ENCODE peak calls at places on chromosomes 13 and 19, in seven cellular contexts. P, V, F, Z, A, J and M are unnamed samples.

GRCh38 chr13:57918913-57919312 is 287.4 kb downstream of the PCDH17 start:
- DNase-seq in V (no peak), F (no peak), P (peak), A (no peak), J (no peak), Z (no peak), M (no peak)

GRCh38 chr19:11642902-11643301 is 45.6 kb downstream of the ZNF627 start:
- DNase-seq in P (no peak), A (no peak), Z (no peak), V (no peak), J (no peak), F (no peak), M (no peak)

GRCh38 chr19:48780684-48781391 is 25.5 kb downstream of the FGF21 start:
- DNase-seq in F (no peak), J (peak), P (no peak), V (peak), Z (peak), A (no peak), M (no peak)

GRCh38 chr13:99083976-99084375 is 106.1 kb upstream of the DOCK9 start:
- DNase-seq in J (no peak), A (no peak), V (no peak), P (no peak), Z (no peak), F (no peak), M (no peak)

GRCh38 chr19:35205733-35206323 is 22.7 kb downstream of the FAM187B start:
- DNase-seq in P (no peak), V (no peak), Z (no peak), J (no peak), F (no peak), A (no peak), M (no peak)

GRCh38 chr19:1072371-1073015 is 5.5 kb downstream of the ARHGAP45 start:
- DNase-seq in Z (no peak), P (no peak), A (no peak), V (no peak), F (no peak), J (no peak), M (no peak)

GRCh38 chr13:44713793-44714469 is 137.8 kb upstream of the TSC22D1 start:
- DNase-seq in F (no peak), V (peak), Z (no peak), J (peak), P (no peak), A (no peak), M (no peak)

GRCh38 chr19:38657633-38658222 is 10.3 kb downstream of the ACTN4 start:
- DNase-seq in F (no peak), P (peak), Z (no peak), V (peak), J (no peak), A (peak), M (no peak)

GRCh38 chr13:24150613-24151012 is 9.9 kb upstream of the SPATA13 start:
- DNase-seq in V (no peak), J (no peak), A (no peak), P (no peak), Z (no peak), F (no peak), M (no peak)

GRCh38 chr13:110233682-110234280 is 73.2 kb downstream of the COL4A1 start:
- DNase-seq in Z (no peak), V (no peak), F (no peak), P (no peak), J (no peak), A (no peak), M (no peak)

GRCh38 chr19:19747357-19748220 is 14.7 kb upstream of the ZNF14 start:
- DNase-seq in Z (peak), P (no peak), V (no peak), J (no peak), F (no peak), A (no peak), M (no peak)

GRCh38 chr19:1264801-1265610 is 4.1 kb upstream of the CIRBP start:
- DNase-seq in J (peak), A (no peak), P (peak), V (peak), F (no peak), Z (peak), M (no peak)

GRCh38 chr19:3691372-3691716 is 8.9 kb downstream of the PIP5K1C start:
- DNase-seq in Z (no peak), F (peak), P (no peak), V (no peak), A (no peak), J (no peak), M (no peak)

GRCh38 chr13:98014766-98015165 is 61.3 kb downstream of the IPO5 start:
- DNase-seq in P (no peak), V (no peak), A (no peak), Z (no peak), J (no peak), F (no peak), M (no peak)

GRCh38 chr19:55173717-55174409 is 6.2 kb downstream of the SYT5 start:
- DNase-seq in P (peak), V (peak), Z (peak), F (peak), A (peak), J (peak), M (no peak)

GRCh38 chr19:6674868-6675305 is 4.9 kb upstream of the TNFSF14 start:
- DNase-seq in P (peak), J (no peak), V (peak), A (no peak), Z (peak), F (no peak), M (peak)

GRCh38 chr13:36332986-36333385 is 13.2 kb downstream of the SPART start:
- DNase-seq in P (no peak), V (no peak), F (no peak), Z (no peak), J (no peak), A (no peak), M (no peak)

GRCh38 chr19:18278521-18279265 is 2.7 kb downstream of the JUND start:
- DNase-seq in A (no peak), Z (no peak), J (no peak), V (peak), F (no peak), P (peak), M (peak)

GRCh38 chr13:44474122-44474910 is 100.7 kb downstream of the SERP2 start:
- DNase-seq in J (peak), V (peak), P (peak), Z (no peak), A (no peak), F (no peak), M (no peak)

GRCh38 chr19:11196406-11197287 is 698 bp downstream of the KANK2 start:
- DNase-seq in Z (peak), A (no peak), F (peak), V (no peak), J (no peak), P (peak), M (no peak)

GRCh38 chr19:49741210-49741844 is 21.8 kb downstream of the TSKS start:
- DNase-seq in F (no peak), V (no peak), A (no peak), J (peak), Z (peak), P (no peak), M (peak)

GRCh38 chr19:47663911-47664771 is 49.1 kb upstream of the EHD2 start:
- DNase-seq in P (no peak), Z (peak), V (peak), J (peak), A (no peak), F (no peak), M (peak)

GRCh38 chr19:55193481-55193880 is 13.4 kb upstream of the SYT5 start:
- DNase-seq in Z (no peak), F (no peak), P (no peak), J (no peak), V (no peak), A (no peak), M (no peak)

GRCh38 chr19:4343056-4343844 is at the start of gene MPND:
- DNase-seq in F (peak), V (peak), Z (peak), A (peak), J (peak), P (peak), M (peak)

GRCh38 chr19:28042516-28042915 is 1170.4 kb downstream of the UQCRFS1 start:
- DNase-seq in F (no peak), A (no peak), Z (no peak), V (no peak), P (no peak), J (no peak), M (no peak)

GRCh38 chr19:6590458-6591319 is at the start of gene CD70:
- DNase-seq in V (peak), J (no peak), Z (peak), A (no peak), P (peak), F (no peak), M (no peak)

GRCh38 chr13:21043898-21044297 is 17.5 kb downstream of the LATS2 start:
- DNase-seq in V (no peak), J (no peak), P (no peak), A (no peak), F (no peak), Z (no peak), M (no peak)

GRCh38 chr13:44309771-44310767 is 63.6 kb upstream of the SERP2 start:
- DNase-seq in P (no peak), Z (no peak), J (no peak), F (no peak), A (no peak), V (peak), M (no peak)

GRCh38 chr13:40063278-40063698 is 407.8 kb downstream of the COG6 start:
- DNase-seq in F (peak), V (no peak), P (no peak), Z (no peak), J (no peak), A (no peak), M (no peak)

GRCh38 chr13:71303144-71303543 is 563.9 kb downstream of the DACH1 start:
- DNase-seq in V (no peak), P (peak), F (no peak), A (no peak), Z (no peak), J (no peak), M (no peak)

GRCh38 chr13:45623516-45624090 is 8.1 kb upstream of the ERICH6B start:
- DNase-seq in P (peak), V (peak), J (peak), Z (peak), A (no peak), F (peak), M (no peak)

GRCh38 chr13:94544922-94545321 is 51.0 kb downstream of the TGDS start:
- DNase-seq in A (no peak), V (no peak), J (no peak), Z (no peak), F (no peak), P (no peak), M (no peak)

GRCh38 chr13:33536639-33537425 is 251.3 kb upstream of the STARD13 start:
- DNase-seq in P (no peak), Z (no peak), V (peak), J (no peak), F (no peak), A (no peak), M (no peak)
- TF ChIP-seq REST in P (no peak), Z (no peak), V (no peak), J (no peak), F (no peak), A (no peak), M (no peak)

GRCh38 chr13:33057019-33057785 is 41.0 kb downstream of the KL start:
- DNase-seq in P (peak), A (no peak), J (peak), V (peak), F (peak), Z (no peak), M (no peak)

GRCh38 chr13:33066329-33066728 is 50.1 kb downstream of the KL start:
- DNase-seq in F (no peak), J (no peak), A (no peak), V (no peak), Z (no peak), P (peak), M (no peak)

GRCh38 chr13:33058816-33059215 is 42.6 kb downstream of the KL start:
- DNase-seq in J (no peak), P (no peak), Z (no peak), A (no peak), F (no peak), V (no peak), M (no peak)

DNA sequence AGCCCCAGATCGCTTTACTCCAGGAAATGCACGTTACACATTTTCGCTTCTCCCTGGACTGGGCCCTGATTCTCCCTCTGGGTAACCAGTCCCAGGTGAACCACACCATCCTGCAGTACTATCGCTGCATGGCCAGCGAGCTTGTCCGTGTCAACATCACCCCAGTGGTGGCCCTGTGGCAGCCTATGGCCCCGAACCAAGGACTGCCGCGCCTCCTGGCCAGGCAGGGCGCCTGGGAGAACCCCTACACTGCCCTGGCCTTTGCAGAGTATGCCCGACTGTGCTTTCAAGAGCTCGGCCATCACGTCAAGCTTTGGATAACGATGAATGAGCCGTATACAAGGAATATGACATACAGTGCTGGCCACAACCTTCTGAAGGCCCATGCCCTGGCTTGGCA is 44.6 kb downstream of the KL start:
- DNase-seq in V (no peak), P (no peak), F (no peak), A (no peak), Z (no peak), J (no peak), M (no peak)
- TF ChIP-seq REST in V (no peak), P (no peak), F (no peak), A (no peak), Z (no peak), J (no peak), M (no peak)

DNA sequence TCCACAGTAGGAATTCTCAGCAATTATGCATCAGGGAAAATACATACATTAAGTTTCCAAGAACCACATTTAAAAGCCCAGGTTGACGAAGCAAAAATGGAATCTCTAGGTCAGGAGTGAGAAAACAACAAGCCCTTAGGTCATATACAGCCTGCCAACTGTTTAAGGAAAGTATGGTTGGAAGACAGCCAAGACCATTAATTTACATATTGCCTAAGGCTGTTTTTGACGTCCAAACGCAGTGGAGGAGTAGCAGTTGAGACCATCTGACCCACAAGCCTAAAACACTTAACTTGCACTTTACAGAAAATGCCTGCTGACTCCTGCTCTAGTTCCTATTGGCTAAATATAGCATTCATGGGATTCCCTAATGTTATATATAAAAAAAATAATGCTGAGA is 299.0 kb downstream of the ITGBL1 start:
- DNase-seq in V (peak), Z (no peak), A (peak), P (peak), F (peak), J (no peak), M (no peak)
- TF ChIP-seq REST in V (no peak), Z (no peak), A (no peak), P (no peak), F (no peak), J (no peak), M (no peak)

GRCh38 chr13:113084094-113084942 is 21.3 kb upstream of the F7 start:
- DNase-seq in Z (no peak), J (no peak), P (peak), V (no peak), A (no peak), F (no peak), M (no peak)
- TF ChIP-seq REST in Z (no peak), J (no peak), P (no peak), V (no peak), A (no peak), F (no peak), M (no peak)

DNA sequence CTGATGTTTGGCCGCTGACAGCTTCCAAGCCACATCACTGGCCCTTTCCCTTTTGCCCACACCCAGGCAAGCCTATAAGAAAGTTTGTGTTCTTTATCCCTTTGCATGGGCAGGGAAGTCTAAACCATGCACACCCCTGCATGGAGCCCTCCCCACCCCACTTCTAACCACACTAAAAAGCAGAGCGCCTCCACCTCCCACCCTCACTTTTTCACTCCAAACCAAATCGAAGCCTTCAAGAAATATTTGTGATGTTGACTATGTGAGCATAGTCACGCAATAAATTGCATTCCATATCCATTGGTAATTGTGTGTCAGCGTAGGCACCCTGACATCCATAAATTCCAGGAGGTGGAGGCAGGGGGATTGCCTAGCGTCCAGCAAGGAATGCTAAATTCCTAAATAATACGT is 104.4 kb upstream of the LSM14A start:
- DNase-seq in V (peak), F (no peak), P (no peak), Z (no peak), J (no peak), A (peak), M (no peak)
- TF ChIP-seq REST in V (no peak), F (no peak), P (no peak), Z (no peak), J (no peak), A (no peak), M (no peak)

DNA sequence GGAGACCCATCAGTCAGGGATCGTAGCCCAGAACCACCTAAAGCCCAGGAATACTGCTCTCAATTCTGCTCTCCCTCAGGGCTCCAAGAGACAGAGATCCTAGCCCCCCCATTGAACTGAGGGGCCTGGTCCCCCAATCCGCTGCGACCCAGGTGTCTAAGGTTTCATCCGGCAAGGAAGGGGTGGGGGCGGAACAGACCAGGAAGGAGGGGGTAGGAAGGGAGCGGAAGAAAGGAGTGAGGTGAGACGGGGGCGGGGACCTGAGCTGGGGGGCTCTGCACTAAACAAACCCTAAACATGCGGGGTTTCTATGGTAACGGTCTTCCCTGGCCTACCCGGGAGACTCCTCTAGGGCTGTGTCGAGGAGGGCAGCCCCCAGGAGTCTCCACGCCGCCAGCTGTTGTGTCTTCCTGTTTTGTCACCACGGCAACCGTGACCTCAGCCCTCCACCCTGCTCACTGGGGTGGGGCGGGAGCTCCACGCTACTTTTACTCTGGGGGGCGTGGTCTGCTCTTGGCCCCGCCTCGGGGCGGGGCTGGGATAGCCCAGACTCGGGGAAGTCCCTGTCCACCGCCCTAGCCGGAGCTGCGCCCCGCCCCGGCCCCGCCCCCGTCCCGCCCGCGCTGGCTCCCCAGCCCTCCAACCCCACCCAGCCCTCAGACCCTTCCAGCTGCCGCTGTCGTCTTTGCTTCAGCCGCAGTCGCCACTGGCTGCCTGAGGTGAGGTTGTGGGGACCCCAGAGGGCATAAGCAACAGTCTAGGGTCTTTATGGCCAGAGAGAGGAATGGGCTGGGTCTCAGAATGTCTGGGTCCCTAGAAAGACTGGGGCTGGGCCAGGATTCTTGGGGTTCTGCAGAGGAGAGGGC is at the start of gene MYADM:
- DNase-seq in P (peak), A (peak), J (peak), Z (peak), V (peak), F (peak), M (peak)
- TF ChIP-seq REST in P (no peak), A (peak), J (no peak), Z (no peak), V (peak), F (no peak), M (no peak)

GRCh38 chr13:30863231-30863630 is 42.8 kb upstream of the MEDAG start:
- DNase-seq in V (no peak), F (no peak), J (no peak), Z (no peak), A (no peak), P (peak), M (no peak)
- TF ChIP-seq REST in V (no peak), F (no peak), J (no peak), Z (no peak), A (no peak), P (no peak), M (no peak)

DNA sequence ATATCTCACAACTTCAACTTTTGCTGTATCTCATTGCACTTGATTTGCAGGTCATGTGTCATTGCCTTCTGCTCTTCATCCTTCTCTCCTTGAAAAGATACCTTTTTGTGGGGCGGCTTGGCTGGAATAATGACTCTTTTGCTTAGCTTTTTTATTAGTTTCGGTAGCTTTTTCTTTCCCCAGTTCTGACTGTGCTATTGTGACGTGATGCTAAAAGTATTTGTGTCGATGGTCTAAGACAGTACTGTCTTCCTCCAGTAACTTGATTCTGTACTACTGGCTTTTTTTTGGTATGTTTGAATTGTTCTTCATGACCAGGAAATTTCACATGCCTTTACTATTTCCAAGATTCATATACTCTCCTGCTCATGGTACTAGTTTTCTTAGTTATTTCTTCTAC is 63.1 kb downstream of the SLITRK1 start:
- DNase-seq in Z (no peak), A (no peak), F (no peak), V (no peak), J (no peak), P (no peak), M (no peak)
- TF ChIP-seq REST in Z (no peak), A (no peak), F (no peak), V (no peak), J (no peak), P (no peak), M (no peak)